ENCODE peak calls at places on chromosomes 12 and 14, in eight cellular contexts. One of them, this sample, is unnamed.

GRCh38 chr12:89390802-89391673 is 38.7 kb upstream of the DUSP6 start:
- DNase-seq in RWPE1: no peak
- DNase-seq in fibroblast of mammary gland: peak
- DNase-seq in Panc1: peak
- DNase-seq in neural crest cell: no peak
- DNase-seq in foreskin fibroblast: peak
- DNase-seq in brain microvascular endothelial cell: peak
- DNase-seq in heart left ventricle: no peak
- DNase-seq in this sample: no peak

GRCh38 chr12:89529738-89530137 is 3.9 kb upstream of the POC1B start:
- DNase-seq in brain microvascular endothelial cell: peak
- DNase-seq in neural crest cell: no peak
- DNase-seq in fibroblast of mammary gland: peak
- DNase-seq in RWPE1: peak
- DNase-seq in Panc1: peak
- DNase-seq in foreskin fibroblast: peak
- DNase-seq in heart left ventricle: no peak
- DNase-seq in this sample: no peak

GRCh38 chr12:121009744-121010143 is 6.5 kb downstream of the C12orf43 start:
- DNase-seq in fibroblast of mammary gland: peak
- DNase-seq in Panc1: no peak
- DNase-seq in foreskin fibroblast: peak
- DNase-seq in neural crest cell: peak
- DNase-seq in heart left ventricle: no peak
- DNase-seq in brain microvascular endothelial cell: peak
- DNase-seq in RWPE1: peak
- DNase-seq in this sample: no peak

GRCh38 chr12:49332441-49332861 is 4.5 kb downstream of the C1QL4 start:
- DNase-seq in neural crest cell: no peak
- DNase-seq in brain microvascular endothelial cell: no peak
- DNase-seq in Panc1: no peak
- DNase-seq in RWPE1: no peak
- DNase-seq in foreskin fibroblast: no peak
- DNase-seq in fibroblast of mammary gland: no peak
- DNase-seq in heart left ventricle: no peak
- DNase-seq in this sample: no peak

GRCh38 chr12:62933220-62933870 is 1.6 kb downstream of the PPM1H start:
- DNase-seq in heart left ventricle: peak
- DNase-seq in neural crest cell: no peak
- DNase-seq in fibroblast of mammary gland: no peak
- DNase-seq in Panc1: no peak
- DNase-seq in foreskin fibroblast: peak
- DNase-seq in RWPE1: no peak
- DNase-seq in brain microvascular endothelial cell: no peak
- DNase-seq in this sample: no peak

GRCh38 chr12:62519043-62519442 is 52.4 kb downstream of the MON2 start:
- DNase-seq in heart left ventricle: peak
- DNase-seq in Panc1: no peak
- DNase-seq in fibroblast of mammary gland: no peak
- DNase-seq in brain microvascular endothelial cell: no peak
- DNase-seq in foreskin fibroblast: no peak
- DNase-seq in neural crest cell: no peak
- DNase-seq in RWPE1: no peak
- DNase-seq in this sample: no peak

GRCh38 chr12:124428136-124428791 is 133.4 kb downstream of the RFLNA start:
- DNase-seq in fibroblast of mammary gland: peak
- DNase-seq in heart left ventricle: no peak
- DNase-seq in neural crest cell: no peak
- DNase-seq in foreskin fibroblast: peak
- DNase-seq in RWPE1: no peak
- DNase-seq in Panc1: no peak
- DNase-seq in brain microvascular endothelial cell: peak
- DNase-seq in this sample: no peak

GRCh38 chr14:22471545-22472121 is 117.4 kb downstream of the DAD1 start:
- DNase-seq in Panc1: peak
- DNase-seq in RWPE1: peak
- DNase-seq in fibroblast of mammary gland: peak
- DNase-seq in foreskin fibroblast: peak
- DNase-seq in brain microvascular endothelial cell: peak
- DNase-seq in heart left ventricle: peak
- DNase-seq in neural crest cell: peak
- DNase-seq in this sample: no peak

GRCh38 chr12:2290516-2291065 is 237.8 kb downstream of the CACNA1C start:
- DNase-seq in neural crest cell: no peak
- DNase-seq in RWPE1: no peak
- DNase-seq in Panc1: no peak
- DNase-seq in brain microvascular endothelial cell: no peak
- DNase-seq in heart left ventricle: no peak
- DNase-seq in foreskin fibroblast: no peak
- DNase-seq in fibroblast of mammary gland: no peak
- DNase-seq in this sample: no peak

GRCh38 chr14:69559581-69560011 is 15.1 kb downstream of the CCDC177 start:
- DNase-seq in fibroblast of mammary gland: no peak
- DNase-seq in foreskin fibroblast: no peak
- DNase-seq in neural crest cell: peak
- DNase-seq in Panc1: no peak
- DNase-seq in heart left ventricle: no peak
- DNase-seq in RWPE1: no peak
- DNase-seq in brain microvascular endothelial cell: no peak
- DNase-seq in this sample: no peak

GRCh38 chr12:44155349-44155748 is 319.5 kb downstream of the TMEM117 start:
- DNase-seq in fibroblast of mammary gland: no peak
- DNase-seq in Panc1: no peak
- DNase-seq in heart left ventricle: no peak
- DNase-seq in brain microvascular endothelial cell: no peak
- DNase-seq in RWPE1: no peak
- DNase-seq in neural crest cell: no peak
- DNase-seq in foreskin fibroblast: no peak
- DNase-seq in this sample: no peak

GRCh38 chr12:103994235-103994634 is 28.6 kb downstream of the TDG start:
- DNase-seq in foreskin fibroblast: no peak
- DNase-seq in fibroblast of mammary gland: no peak
- DNase-seq in brain microvascular endothelial cell: no peak
- DNase-seq in RWPE1: no peak
- DNase-seq in heart left ventricle: no peak
- DNase-seq in neural crest cell: no peak
- DNase-seq in Panc1: no peak
- DNase-seq in this sample: no peak

GRCh38 chr12:48978741-48979601 is 849 bp downstream of the WNT1 start:
- DNase-seq in foreskin fibroblast: peak
- DNase-seq in fibroblast of mammary gland: no peak
- DNase-seq in heart left ventricle: no peak
- DNase-seq in neural crest cell: no peak
- DNase-seq in Panc1: no peak
- DNase-seq in brain microvascular endothelial cell: no peak
- DNase-seq in RWPE1: no peak
- DNase-seq in this sample: no peak

GRCh38 chr12:116538682-116539264 is 20.4 kb upstream of the MAP1LC3B2 start:
- DNase-seq in RWPE1: no peak
- DNase-seq in heart left ventricle: no peak
- DNase-seq in brain microvascular endothelial cell: no peak
- DNase-seq in foreskin fibroblast: no peak
- DNase-seq in fibroblast of mammary gland: no peak
- DNase-seq in Panc1: no peak
- DNase-seq in neural crest cell: no peak
- DNase-seq in this sample: no peak

DNA sequence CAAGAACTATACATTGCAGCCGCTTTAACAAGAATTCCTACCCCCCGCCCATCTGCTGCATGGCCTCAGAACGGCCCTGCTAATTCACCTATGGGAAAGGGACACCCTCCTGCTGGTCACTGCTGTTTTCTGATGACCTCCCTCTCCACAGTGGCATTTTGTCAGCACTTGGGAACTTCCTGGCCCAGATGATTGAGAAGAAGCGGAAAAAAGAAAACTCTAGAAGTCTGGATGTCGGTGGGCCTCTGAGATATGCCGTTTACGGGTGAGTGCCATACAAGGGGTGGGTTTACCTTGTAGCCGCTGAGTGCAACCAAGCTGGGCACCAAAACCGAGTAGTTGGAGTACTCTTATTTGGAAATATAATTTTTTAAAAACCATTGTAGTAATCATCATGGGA is 2.7 kb downstream of the PXMP2 start:
- DNase-seq in fibroblast of mammary gland: no peak
- DNase-seq in RWPE1: no peak
- DNase-seq in Panc1: no peak
- DNase-seq in brain microvascular endothelial cell: no peak
- DNase-seq in heart left ventricle: no peak
- DNase-seq in neural crest cell: no peak
- DNase-seq in foreskin fibroblast: no peak
- DNase-seq in this sample: no peak
- TF ChIP-seq CTCF in fibroblast of mammary gland: no peak
- TF ChIP-seq CTCF in RWPE1: no peak
- TF ChIP-seq CTCF in Panc1: no peak
- TF ChIP-seq CTCF in brain microvascular endothelial cell: no peak
- TF ChIP-seq CTCF in heart left ventricle: no peak
- TF ChIP-seq CTCF in neural crest cell: no peak
- TF ChIP-seq CTCF in foreskin fibroblast: no peak
- TF ChIP-seq CTCF in this sample: no peak

GRCh38 chr12:67019070-67019469 is 250.1 kb upstream of the CAND1 start:
- DNase-seq in RWPE1: no peak
- DNase-seq in heart left ventricle: no peak
- DNase-seq in Panc1: no peak
- DNase-seq in brain microvascular endothelial cell: no peak
- DNase-seq in neural crest cell: no peak
- DNase-seq in foreskin fibroblast: no peak
- DNase-seq in fibroblast of mammary gland: no peak
- DNase-seq in this sample: no peak

GRCh38 chr12:67014642-67015041 is 254.5 kb upstream of the CAND1 start:
- DNase-seq in RWPE1: no peak
- DNase-seq in fibroblast of mammary gland: no peak
- DNase-seq in neural crest cell: no peak
- DNase-seq in heart left ventricle: no peak
- DNase-seq in foreskin fibroblast: no peak
- DNase-seq in brain microvascular endothelial cell: no peak
- DNase-seq in Panc1: no peak
- DNase-seq in this sample: no peak

DNA sequence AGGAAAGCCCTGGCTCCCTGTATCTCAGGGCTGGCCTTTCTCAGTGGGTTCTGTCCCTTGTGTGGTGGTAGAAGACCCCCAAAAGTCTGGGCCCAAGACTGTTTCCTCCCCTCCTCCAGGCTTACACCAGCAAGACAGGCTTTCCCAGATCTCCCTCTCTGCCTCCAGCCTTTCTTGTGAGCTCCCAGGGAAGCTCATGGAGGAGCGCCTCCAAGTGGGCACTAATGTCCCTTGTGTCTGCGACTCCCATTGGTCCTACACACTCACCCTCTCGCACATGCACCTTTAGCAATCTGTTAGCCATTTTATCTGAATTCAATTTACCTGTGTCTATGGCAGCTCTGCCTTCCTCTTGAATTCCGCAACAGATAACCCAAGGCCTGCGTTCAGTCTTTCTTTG is 251.1 kb upstream of the CAND1 start:
- DNase-seq in brain microvascular endothelial cell: no peak
- DNase-seq in Panc1: no peak
- DNase-seq in fibroblast of mammary gland: no peak
- DNase-seq in RWPE1: no peak
- DNase-seq in neural crest cell: no peak
- DNase-seq in heart left ventricle: no peak
- DNase-seq in foreskin fibroblast: no peak
- DNase-seq in this sample: no peak
- TF ChIP-seq CTCF in brain microvascular endothelial cell: no peak
- TF ChIP-seq CTCF in Panc1: peak
- TF ChIP-seq CTCF in fibroblast of mammary gland: no peak
- TF ChIP-seq CTCF in RWPE1: no peak
- TF ChIP-seq CTCF in neural crest cell: no peak
- TF ChIP-seq CTCF in heart left ventricle: no peak
- TF ChIP-seq CTCF in foreskin fibroblast: no peak
- TF ChIP-seq CTCF in this sample: no peak

GRCh38 chr12:75628916-75629315 is 117.5 kb upstream of the KRR1 start:
- DNase-seq in foreskin fibroblast: no peak
- DNase-seq in RWPE1: no peak
- DNase-seq in brain microvascular endothelial cell: no peak
- DNase-seq in neural crest cell: no peak
- DNase-seq in Panc1: no peak
- DNase-seq in heart left ventricle: no peak
- DNase-seq in fibroblast of mammary gland: no peak
- DNase-seq in this sample: no peak

GRCh38 chr12:75622492-75622891 is 111.1 kb upstream of the KRR1 start:
- DNase-seq in Panc1: no peak
- DNase-seq in brain microvascular endothelial cell: no peak
- DNase-seq in fibroblast of mammary gland: no peak
- DNase-seq in heart left ventricle: no peak
- DNase-seq in RWPE1: no peak
- DNase-seq in neural crest cell: no peak
- DNase-seq in foreskin fibroblast: no peak
- DNase-seq in this sample: no peak

GRCh38 chr12:75628511-75628910 is 117.1 kb upstream of the KRR1 start:
- DNase-seq in RWPE1: no peak
- DNase-seq in foreskin fibroblast: no peak
- DNase-seq in brain microvascular endothelial cell: no peak
- DNase-seq in fibroblast of mammary gland: no peak
- DNase-seq in heart left ventricle: no peak
- DNase-seq in neural crest cell: no peak
- DNase-seq in Panc1: no peak
- DNase-seq in this sample: no peak

GRCh38 chr12:75623631-75624118 is 112.3 kb upstream of the KRR1 start:
- DNase-seq in brain microvascular endothelial cell: peak
- DNase-seq in Panc1: no peak
- DNase-seq in foreskin fibroblast: peak
- DNase-seq in RWPE1: peak
- DNase-seq in heart left ventricle: no peak
- DNase-seq in neural crest cell: no peak
- DNase-seq in fibroblast of mammary gland: peak
- DNase-seq in this sample: no peak
- TF ChIP-seq CTCF in brain microvascular endothelial cell: peak
- TF ChIP-seq CTCF in Panc1: peak
- TF ChIP-seq CTCF in foreskin fibroblast: peak
- TF ChIP-seq CTCF in RWPE1: peak
- TF ChIP-seq CTCF in heart left ventricle: no peak
- TF ChIP-seq CTCF in neural crest cell: peak
- TF ChIP-seq CTCF in fibroblast of mammary gland: peak
- TF ChIP-seq CTCF in this sample: peak

GRCh38 chr12:71371132-71371531 is 68.5 kb upstream of the LGR5 start:
- DNase-seq in foreskin fibroblast: peak
- DNase-seq in fibroblast of mammary gland: peak
- DNase-seq in RWPE1: no peak
- DNase-seq in neural crest cell: no peak
- DNase-seq in brain microvascular endothelial cell: no peak
- DNase-seq in heart left ventricle: no peak
- DNase-seq in Panc1: no peak
- DNase-seq in this sample: no peak
- TF ChIP-seq CTCF in foreskin fibroblast: no peak
- TF ChIP-seq CTCF in fibroblast of mammary gland: peak
- TF ChIP-seq CTCF in RWPE1: no peak
- TF ChIP-seq CTCF in neural crest cell: no peak
- TF ChIP-seq CTCF in brain microvascular endothelial cell: peak
- TF ChIP-seq CTCF in heart left ventricle: no peak
- TF ChIP-seq CTCF in Panc1: peak
- TF ChIP-seq CTCF in this sample: no peak

GRCh38 chr12:96093543-96094196 is 58.3 kb upstream of the LTA4H start:
- DNase-seq in RWPE1: no peak
- DNase-seq in Panc1: no peak
- DNase-seq in fibroblast of mammary gland: no peak
- DNase-seq in brain microvascular endothelial cell: no peak
- DNase-seq in neural crest cell: no peak
- DNase-seq in heart left ventricle: no peak
- DNase-seq in foreskin fibroblast: no peak
- DNase-seq in this sample: no peak

GRCh38 chr12:96094201-96094600 is 58.8 kb upstream of the LTA4H start:
- DNase-seq in RWPE1: peak
- DNase-seq in Panc1: no peak
- DNase-seq in heart left ventricle: peak
- DNase-seq in fibroblast of mammary gland: no peak
- DNase-seq in foreskin fibroblast: peak
- DNase-seq in neural crest cell: no peak
- DNase-seq in brain microvascular endothelial cell: peak
- DNase-seq in this sample: no peak

GRCh38 chr12:96091833-96092232 is 56.4 kb upstream of the LTA4H start:
- DNase-seq in fibroblast of mammary gland: peak
- DNase-seq in Panc1: no peak
- DNase-seq in foreskin fibroblast: no peak
- DNase-seq in brain microvascular endothelial cell: no peak
- DNase-seq in RWPE1: peak
- DNase-seq in neural crest cell: no peak
- DNase-seq in heart left ventricle: no peak
- DNase-seq in this sample: no peak
- TF ChIP-seq CTCF in fibroblast of mammary gland: peak
- TF ChIP-seq CTCF in Panc1: peak
- TF ChIP-seq CTCF in foreskin fibroblast: no peak
- TF ChIP-seq CTCF in brain microvascular endothelial cell: peak
- TF ChIP-seq CTCF in RWPE1: no peak
- TF ChIP-seq CTCF in neural crest cell: no peak
- TF ChIP-seq CTCF in heart left ventricle: no peak
- TF ChIP-seq CTCF in this sample: no peak

This sample was measured in AG09319.